ENCODE peak calls at places on chromosomes 11 and 22, in ten cellular contexts. W, A, S, I, F, O, K, Q, B and C are unnamed samples.

GRCh38 chr11:86663741-86664140 is 8.7 kb downstream of the ME3 start:
- DNase-seq in K (no peak), I (no peak), Q (no peak), F (no peak), O (peak), A (no peak), S (no peak), W (no peak), B (no peak), C (no peak)

GRCh38 chr11:65586676-65587075 is 8.9 kb downstream of the KCNK7 start:
- DNase-seq in F (no peak), O (peak), S (no peak), Q (no peak), A (no peak), B (peak), W (no peak), K (no peak), I (no peak), C (no peak)

GRCh38 chr22:49983148-49984042 is 22.8 kb downstream of the PIM3 start:
- DNase-seq in B (peak), F (peak), A (no peak), S (no peak), I (peak), O (no peak), K (no peak), W (no peak), Q (peak), C (no peak)

GRCh38 chr11:77598195-77598594 is 8.4 kb downstream of the AQP11 start:
- DNase-seq in A (no peak), S (no peak), Q (no peak), I (no peak), B (no peak), O (no peak), F (no peak), W (no peak), K (no peak), C (no peak)

GRCh38 chr11:12506502-12506921 is 129.1 kb downstream of the PARVA start:
- DNase-seq in O (peak), B (no peak), K (no peak), W (no peak), S (no peak), F (no peak), Q (no peak), A (no peak), I (no peak), C (no peak)

GRCh38 chr22:32378703-32379272 is 21.1 kb downstream of the RFPL3 start:
- DNase-seq in K (no peak), I (peak), W (peak), A (no peak), F (no peak), B (no peak), O (peak), S (peak), Q (no peak), C (no peak)

GRCh38 chr11:64566915-64567882 is 23.8 kb upstream of the SLC22A12 start:
- DNase-seq in B (no peak), W (no peak), K (no peak), Q (no peak), A (no peak), I (no peak), F (no peak), O (no peak), S (no peak), C (no peak)

GRCh38 chr11:106400949-106401545 is 323.6 kb downstream of the AASDHPPT start:
- DNase-seq in Q (no peak), W (no peak), K (no peak), B (no peak), F (no peak), A (no peak), O (no peak), S (no peak), I (no peak), C (no peak)

GRCh38 chr11:118634435-118635236 is 27.2 kb downstream of the PHLDB1 start:
- DNase-seq in Q (no peak), S (no peak), F (no peak), K (no peak), W (peak), B (peak), A (no peak), O (peak), I (no peak), C (no peak)

DNA sequence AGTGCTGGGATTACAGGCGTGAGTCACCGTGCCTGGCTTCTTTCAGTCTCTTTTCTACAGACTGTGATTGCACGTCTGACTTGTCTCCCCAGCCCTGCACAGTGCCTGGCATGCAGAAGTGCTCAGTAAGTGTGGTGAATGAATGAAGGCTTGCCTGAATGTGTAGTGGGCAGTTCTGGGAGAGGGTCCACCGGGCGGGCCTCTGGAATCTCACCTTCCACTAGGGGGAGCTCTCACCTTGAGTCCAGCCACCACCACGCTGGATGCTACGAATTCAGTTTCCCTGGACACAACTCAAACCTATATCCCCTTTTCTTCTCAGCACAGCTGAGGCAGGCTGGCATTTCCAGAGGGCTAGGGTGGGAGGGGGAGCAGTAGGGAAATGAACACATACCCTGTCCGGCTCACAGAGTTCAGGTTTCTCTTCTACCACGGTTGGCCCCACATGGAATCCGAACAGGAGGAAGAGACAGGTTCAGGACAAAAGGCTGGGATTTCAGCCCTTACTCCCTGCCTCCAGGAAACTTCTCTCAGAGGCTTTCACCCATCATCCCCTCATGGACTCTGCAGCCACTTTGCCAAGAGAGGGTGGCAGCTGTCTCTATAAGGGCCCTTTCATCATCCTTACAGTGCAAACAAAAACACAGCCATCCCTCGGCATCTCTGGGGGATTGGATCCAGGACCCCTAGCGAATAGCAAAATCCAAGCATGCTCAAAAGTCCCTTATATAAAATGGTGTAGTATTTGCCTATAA is 86.8 kb downstream of the NECTIN1 start:
- DNase-seq in S (peak), K (peak), A (no peak), B (no peak), F (no peak), Q (peak), I (no peak), W (no peak), O (peak), C (no peak)
- TF ChIP-seq CTCF in S (peak), K (peak), A (peak), B (peak), F (no peak), Q (peak), I (no peak), W (peak), O (peak), C (peak)

GRCh38 chr11:61737131-61737530 is 15.3 kb upstream of the MYRF start:
- DNase-seq in S (no peak), K (no peak), I (no peak), O (no peak), F (no peak), W (no peak), A (no peak), B (no peak), Q (no peak), C (no peak)
- TF ChIP-seq CTCF in S (no peak), K (no peak), I (no peak), O (no peak), F (no peak), W (no peak), A (no peak), B (no peak), Q (no peak), C (peak)

GRCh38 chr11:102810943-102811528 is 13.1 kb upstream of the MMP1 start:
- DNase-seq in K (no peak), A (no peak), W (no peak), S (peak), I (no peak), B (no peak), O (peak), F (no peak), Q (no peak), C (no peak)
- TF ChIP-seq CTCF in K (peak), A (peak), W (no peak), S (peak), I (no peak), B (no peak), O (peak), F (no peak), Q (peak), C (peak)

GRCh38 chr11:114053406-114053805 is 6.1 kb upstream of the ZBTB16 start:
- DNase-seq in Q (no peak), W (no peak), S (no peak), B (no peak), F (no peak), K (no peak), I (no peak), A (no peak), O (no peak), C (no peak)

GRCh38 chr11:114051558-114051957 is 8.0 kb upstream of the ZBTB16 start:
- DNase-seq in F (no peak), B (no peak), K (no peak), S (no peak), A (no peak), Q (no peak), W (no peak), O (no peak), I (no peak), C (no peak)

GRCh38 chr11:114050258-114050927 is 9.1 kb upstream of the ZBTB16 start:
- DNase-seq in B (no peak), A (no peak), S (no peak), W (no peak), K (no peak), I (no peak), F (no peak), Q (no peak), O (no peak), C (no peak)

GRCh38 chr11:114054830-114055229 is 4.7 kb upstream of the ZBTB16 start:
- DNase-seq in W (no peak), B (no peak), S (no peak), F (no peak), I (no peak), K (no peak), Q (no peak), A (no peak), O (no peak), C (no peak)

DNA sequence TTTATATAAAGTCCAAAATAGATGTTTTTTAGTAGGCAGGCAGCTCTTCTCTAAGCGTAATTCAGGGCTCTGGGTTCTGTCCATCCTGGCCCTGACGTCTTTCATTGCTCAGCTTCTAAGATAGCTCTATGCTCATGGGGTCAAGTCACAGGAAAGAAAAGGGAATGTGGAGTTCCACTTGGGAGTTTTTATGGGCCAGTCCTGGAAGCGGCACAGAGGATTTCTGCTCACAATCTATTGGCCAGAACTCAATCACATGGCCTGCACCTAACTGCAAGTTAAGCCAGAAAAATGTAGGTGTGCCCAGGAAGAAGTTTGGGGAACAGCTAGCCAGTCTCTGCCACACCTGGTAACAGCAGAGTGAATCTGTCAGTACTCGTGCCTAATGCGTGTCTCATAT is 7.4 kb upstream of the ZBTB16 start:
- DNase-seq in F (no peak), Q (no peak), B (no peak), A (no peak), S (no peak), W (no peak), O (no peak), K (no peak), I (no peak), C (no peak)
- TF ChIP-seq CTCF in F (no peak), Q (no peak), B (no peak), A (no peak), S (no peak), W (no peak), O (no peak), K (no peak), I (no peak), C (no peak)

DNA sequence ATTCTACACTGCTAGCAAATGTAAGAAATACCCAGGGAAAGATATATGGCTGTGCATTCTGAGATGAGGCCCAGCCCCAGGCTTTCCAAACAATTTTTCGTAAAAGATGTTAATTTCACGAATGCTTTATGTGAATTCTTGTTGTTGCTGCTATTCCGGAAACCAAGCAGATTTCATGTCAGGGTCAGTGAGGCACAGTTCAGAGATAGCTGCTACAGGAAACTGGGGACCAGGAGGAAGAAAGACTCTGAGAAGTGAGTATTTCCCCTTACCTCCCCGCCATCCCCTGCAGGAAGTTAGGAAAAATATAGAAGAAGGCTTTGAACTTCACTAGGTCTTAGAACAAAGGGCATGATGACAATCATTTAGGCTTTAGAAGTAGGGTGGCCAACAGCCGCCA is 84.8 kb upstream of the TP53I11 start:
- DNase-seq in B (no peak), S (no peak), O (no peak), I (no peak), Q (no peak), A (no peak), W (no peak), K (no peak), F (no peak), C (no peak)
- TF ChIP-seq CTCF in B (no peak), S (no peak), O (no peak), I (no peak), Q (no peak), A (no peak), W (no peak), K (no peak), F (no peak), C (no peak)

GRCh38 chr11:20132667-20133039 is 27.6 kb downstream of the DBX1 start:
- DNase-seq in K (no peak), F (no peak), I (no peak), A (no peak), B (no peak), Q (no peak), O (no peak), W (no peak), S (no peak), C (no peak)
- TF ChIP-seq CTCF in K (no peak), F (no peak), I (no peak), A (no peak), B (no peak), Q (no peak), O (no peak), W (no peak), S (no peak), C (peak)